ENCODE peak calls at places on chromosomes 1 and 21, in six cellular contexts. Z is suprapubic skin, S is adrenal gland, O is heart left ventricle, A is transverse colon, I is HCT116. W is an unnamed sample.

GRCh38 chr1:44034976-44035716 is 3.9 kb upstream of the SLC6A9 start:
- DNase-seq in Z (no peak), S (no peak), O (no peak), A (no peak), I (no peak), W (no peak)

GRCh38 chr1:48775817-48776399 is 783 bp downstream of the BEND5 start:
- DNase-seq in Z (no peak), S (no peak), O (no peak), A (no peak), I (no peak), W (peak; percentile 21)

GRCh38 chr1:22285545-22286396 is 142.9 kb upstream of the WNT4 start:
- DNase-seq in Z (no peak), S (peak; percentile 92), O (no peak), A (no peak), I (no peak), W (no peak)

GRCh38 chr1:78501203-78501602 is 10.4 kb downstream of the PTGFR start:
- DNase-seq in Z (no peak), S (no peak), O (no peak), A (no peak), I (no peak), W (no peak)

GRCh38 chr1:44637590-44638411 is 36.5 kb downstream of the TMEM53 start:
- DNase-seq in Z (no peak), S (peak; percentile 49), O (no peak), A (no peak), I (no peak), W (no peak)

GRCh38 chr1:157279157-157280140 is 141.3 kb upstream of the ETV3 start:
- DNase-seq in Z (no peak), S (no peak), O (no peak), A (no peak), I (no peak), W (no peak)

GRCh38 chr1:156146006-156146748 is 7.2 kb upstream of the SEMA4A start:
- DNase-seq in Z (peak; percentile 87), S (peak; percentile 93), O (peak; percentile 83), A (peak; percentile 55), I (peak; percentile 74), W (peak; percentile 75)

GRCh38 chr1:54121482-54122130 is 31.2 kb downstream of the CDCP2 start:
- DNase-seq in Z (peak; percentile 88), S (peak; percentile 68), O (peak; percentile 82), A (peak; percentile 85), I (peak; percentile 29), W (peak; percentile 87)

GRCh38 chr1:171983584-171983983 is 142.3 kb downstream of the DNM3 start:
- DNase-seq in Z (no peak), S (no peak), O (no peak), A (no peak), I (peak; percentile 4), W (no peak)

GRCh38 chr1:53560572-53561487 is 101.6 kb downstream of the DMRTB1 start:
- DNase-seq in Z (peak; percentile 41), S (no peak), O (peak; percentile 20), A (peak; percentile 5), I (no peak), W (no peak)

GRCh38 chr1:155049651-155050559 is 1.2 kb upstream of the ADAM15 start:
- DNase-seq in Z (no peak), S (no peak), O (no peak), A (no peak), I (no peak), W (no peak)

GRCh38 chr1:164748253-164748899 is 189.4 kb downstream of the PBX1 start:
- DNase-seq in Z (no peak), S (peak; percentile 80), O (peak; percentile 60), A (no peak), I (peak; percentile 78), W (no peak)

GRCh38 chr21:36450511-36450910 is 29.4 kb downstream of the CLDN14 start:
- DNase-seq in Z (no peak), S (no peak), O (no peak), A (no peak), I (no peak), W (no peak)

GRCh38 chr1:85224734-85225623 is 24.2 kb upstream of the SYDE2 start:
- DNase-seq in Z (no peak), S (no peak), O (peak; percentile 44), A (peak; percentile 72), I (no peak), W (peak; percentile 88)

GRCh38 chr1:54012008-54012325 is 6.0 kb downstream of the LDLRAD1 start:
- DNase-seq in Z (no peak), S (no peak), O (no peak), A (no peak), I (no peak), W (no peak)

GRCh38 chr1:232137066-232137465 is 492.9 kb downstream of the SIPA1L2 start:
- DNase-seq in Z (no peak), S (no peak), O (no peak), A (no peak), I (no peak), W (no peak)

GRCh38 chr1:105891308-105891707 is 1165.2 kb upstream of the PRMT6 start:
- DNase-seq in Z (no peak), S (no peak), O (no peak), A (no peak), I (no peak), W (no peak)

GRCh38 chr1:61448934-61449368 is 276.0 kb downstream of the TM2D1 start:
- DNase-seq in Z (peak; percentile 93), S (peak; percentile 49), O (peak; percentile 85), A (peak; percentile 37), I (no peak), W (peak; percentile 36)

GRCh38 chr21:34276711-34277425 is 86.9 kb upstream of the KCNE2 start:
- DNase-seq in Z (no peak), S (no peak), O (no peak), A (no peak), I (no peak), W (no peak)

GRCh38 chr1:152972196-152972886 is 1.9 kb downstream of the SPRR4 start:
- DNase-seq in Z (no peak), S (no peak), O (no peak), A (no peak), I (no peak), W (no peak)

GRCh38 chr1:152967201-152967600 is 3.2 kb upstream of the SPRR4 start:
- DNase-seq in Z (no peak), S (no peak), O (no peak), A (no peak), I (no peak), W (no peak)

GRCh38 chr1:152968248-152968647 is 2.2 kb upstream of the SPRR4 start:
- DNase-seq in Z (no peak), S (no peak), O (no peak), A (no peak), I (no peak), W (no peak)

GRCh38 chr1:152969036-152969435 is 1.4 kb upstream of the SPRR4 start:
- DNase-seq in Z (no peak), S (no peak), O (no peak), A (no peak), I (no peak), W (no peak)

GRCh38 chr1:152970495-152970894 is at the start of gene SPRR4:
- DNase-seq in Z (no peak), S (no peak), O (no peak), A (no peak), I (no peak), W (no peak)
- TF ChIP-seq POLR2A in Z (no peak), S (no peak), O (no peak), A (no peak), I (no peak), W (no peak)

GRCh38 chr1:3186526-3186921 is 117.5 kb downstream of the PRDM16 start:
- DNase-seq in Z (peak; percentile 76), S (peak; percentile 25), O (peak; percentile 92), A (peak; percentile 53), I (no peak), W (peak; percentile 78)

GRCh38 chr1:3185896-3186525 is 117.0 kb downstream of the PRDM16 start:
- DNase-seq in Z (no peak), S (no peak), O (no peak), A (no peak), I (no peak), W (no peak)

GRCh38 chr1:3187415-3188149 is 118.6 kb downstream of the PRDM16 start:
- DNase-seq in Z (no peak), S (no peak), O (no peak), A (no peak), I (no peak), W (no peak)

GRCh38 chr1:3190256-3191041 is 121.4 kb downstream of the PRDM16 start:
- DNase-seq in Z (no peak), S (no peak), O (no peak), A (no peak), I (no peak), W (no peak)

DNA sequence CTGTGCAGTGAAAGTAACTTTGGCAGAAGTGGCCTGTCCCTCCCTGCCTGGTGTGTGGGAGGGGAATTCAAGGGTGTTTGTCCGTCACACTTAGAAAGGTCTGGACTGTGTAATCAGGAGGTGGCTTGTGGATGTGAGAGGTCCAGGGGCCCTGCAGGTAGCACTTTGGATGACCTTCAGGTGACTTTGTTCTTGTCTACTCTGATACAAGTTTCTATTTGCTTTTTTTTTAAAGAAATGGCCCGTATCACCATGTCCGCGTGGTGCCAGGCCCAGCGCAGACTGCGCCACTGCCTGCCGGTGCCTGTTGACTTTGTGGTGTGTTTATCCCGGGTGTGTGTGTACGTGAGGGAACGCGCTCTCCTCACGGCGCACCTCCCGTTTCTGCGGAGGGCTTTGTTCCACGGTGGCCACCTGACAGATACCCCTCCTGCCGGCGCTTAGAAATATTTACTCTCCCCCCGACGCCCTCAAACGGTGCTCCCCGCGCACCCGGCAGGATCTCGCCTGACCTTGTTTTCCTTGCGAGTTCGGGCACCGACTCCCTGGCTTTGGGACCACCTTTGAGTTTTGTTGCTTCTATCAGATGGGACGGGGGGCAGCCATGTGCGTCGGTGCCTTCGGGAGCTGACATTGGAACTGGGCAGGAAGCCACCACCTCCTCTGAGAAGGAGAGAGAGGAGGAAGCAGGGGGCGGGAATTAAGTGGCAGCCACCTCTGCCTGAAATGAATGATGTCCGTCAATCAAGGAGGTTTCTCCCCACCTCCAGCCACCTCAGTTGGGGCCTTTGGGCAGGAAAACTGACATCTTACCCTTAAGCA is 119.4 kb downstream of the PRDM16 start:
- DNase-seq in Z (no peak), S (no peak), O (peak; percentile 53), A (no peak), I (no peak), W (peak; percentile 72)
- H3K4me1 ChIP-seq in Z (peaks cover 12% of the 10 kb centered on the region), S (no peaks in the 10 kb centered on the region), O (peaks cover 43% of the 10 kb centered on the region), A (peaks cover 4% of the 10 kb centered on the region), I (peaks cover 6% of the 10 kb centered on the region), W (peaks cover 40% of the 10 kb centered on the region)

DNA sequence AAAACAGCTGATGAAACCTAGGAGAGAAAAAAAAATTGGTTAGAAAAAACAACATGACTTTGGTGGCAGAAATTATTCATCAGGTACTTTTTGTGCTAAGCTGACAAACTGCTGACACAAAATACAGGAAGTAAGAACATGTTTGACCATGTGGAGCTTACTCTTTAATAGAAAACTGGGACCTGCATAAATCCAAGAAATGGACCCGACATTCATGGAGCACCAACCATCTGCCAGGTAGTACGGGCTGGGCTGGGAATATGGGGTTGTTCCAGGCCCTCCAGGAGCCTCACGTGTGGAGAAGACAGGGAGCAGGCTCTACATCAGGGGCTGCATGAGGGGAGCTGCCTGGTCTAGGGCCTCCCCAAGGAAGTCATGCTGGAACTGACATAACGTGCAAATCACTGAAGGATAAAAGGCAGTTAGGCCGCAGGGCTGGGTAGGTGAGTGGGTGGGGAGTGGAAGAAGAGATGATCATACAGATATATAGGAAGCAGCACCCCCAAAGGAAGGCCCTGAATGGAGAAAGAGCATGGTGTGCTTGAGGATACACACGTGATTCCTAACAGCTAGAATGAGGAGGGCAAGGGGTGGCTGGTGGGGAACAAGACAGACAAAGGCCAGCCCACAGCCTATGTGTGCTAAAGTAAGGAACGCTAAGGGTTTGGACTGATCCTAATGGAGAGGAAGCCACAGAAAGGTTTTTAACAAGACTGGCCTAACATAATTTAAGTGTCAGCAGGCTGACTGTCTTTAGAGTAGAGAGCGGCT is 26.1 kb downstream of the CD58 start:
- DNase-seq in Z (no peak), S (no peak), O (no peak), A (no peak), I (no peak), W (no peak)
- TF ChIP-seq POLR2A in Z (no peak), S (no peak), O (no peak), A (no peak), I (no peak), W (no peak)

GRCh38 chr1:162386292-162387225 is 5.0 kb downstream of the C1orf226 start:
- DNase-seq in Z (no peak), S (no peak), O (no peak), A (no peak), I (no peak), W (no peak)
- H3K4me1 ChIP-seq in Z (peaks cover 22% of the 10 kb centered on the region), S (no peaks in the 10 kb centered on the region), O (no peaks in the 10 kb centered on the region), A (peaks cover 21% of the 10 kb centered on the region), I (peaks cover 17% of the 10 kb centered on the region), W (no peaks in the 10 kb centered on the region)

W was measured in body of pancreas.